ENCODE peak calls at places on chromosomes 7 and 10, in ten cellular contexts. G is renal cortical epithelial cell; E is left cardiac atrium; D is heart right ventricle; M is body of pancreas; H is T-cell; Z is stimulated activated CD8-positive, alpha-beta memory T cell treated with anti-CD3 and anti-CD28 coated beads, Interleukin-2, amount 100 ng/mL, for 48 hours; S is AML-193; F is mammary epithelial cell; T is activated naive CD4-positive, alpha-beta T cell treated with anti-CD3 and anti-CD28 coated beads for 36 hours. V is an unnamed sample.

GRCh38 chr10:123140983-123141390 is 5.2 kb downstream of the HMX3 start:
- DNase-seq in G (no peak), E (no peak), D (no peak), M (no peak), H (no peak), Z (no peak), S (no peak), F (no peak), T (no peak), V (no peak)

GRCh38 chr7:126973066-126973465 is 279.7 kb downstream of the GRM8 start:
- DNase-seq in G (no peak), E (no peak), D (no peak), M (no peak), H (no peak), Z (no peak), S (no peak), F (no peak), T (no peak), V (no peak)

GRCh38 chr10:75234683-75235374 is 928 bp downstream of the COMTD1 start:
- DNase-seq in G (no peak), E (peak; percentile 37), D (no peak), M (peak; percentile 67), H (no peak), Z (no peak), S (no peak), F (peak; percentile 38), T (no peak), V (no peak)

GRCh38 chr7:90469554-90469953 is at the start of gene PTTG1IP2:
- DNase-seq in G (no peak), E (peak; percentile 49), D (no peak), M (no peak), H (no peak), Z (no peak), S (no peak), F (no peak), T (no peak), V (no peak)

GRCh38 chr10:103669243-103669929 is 175.9 kb downstream of the NEURL1 start:
- DNase-seq in G (no peak), E (no peak), D (no peak), M (no peak), H (no peak), Z (no peak), S (no peak), F (no peak), T (no peak), V (no peak)

GRCh38 chr7:24378871-24379608 is 95.0 kb downstream of the NPY start:
- DNase-seq in G (peak; percentile 77), E (no peak), D (no peak), M (peak; percentile 23), H (no peak), Z (no peak), S (no peak), F (peak; percentile 89), T (no peak), V (peak; percentile 28)

GRCh38 chr10:103749779-103750178 is 105.6 kb downstream of the SH3PXD2A start:
- DNase-seq in G (no peak), E (no peak), D (no peak), M (no peak), H (no peak), Z (no peak), S (no peak), F (no peak), T (no peak), V (no peak)

GRCh38 chr7:46360811-46361210 is 439.7 kb upstream of the IGFBP3 start:
- DNase-seq in G (no peak), E (no peak), D (no peak), M (no peak), H (no peak), Z (no peak), S (no peak), F (no peak), T (no peak), V (no peak)

GRCh38 chr10:113386005-113386404 is 166.8 kb upstream of the HABP2 start:
- DNase-seq in G (peak; percentile 37), E (no peak), D (no peak), M (peak; percentile 41), H (no peak), Z (no peak), S (no peak), F (peak; percentile 61), T (no peak), V (no peak)